ENCODE peak calls at places on chromosome 19, in four cellular contexts. I, N, R and V are unnamed samples.

GRCh38 chr19:39375929-39376328 is 15.0 kb downstream of the PAF1 start:
- DNase-seq in I (no peak), N (no peak), R (no peak), V (no peak)

GRCh38 chr19:17777840-17778620 is 16.9 kb upstream of the B3GNT3 start:
- DNase-seq in I (peak; percentile 81), N (peak; percentile 69), R (no peak), V (peak; percentile 16)

GRCh38 chr19:53612762-53613526 is 18.9 kb upstream of the DPRX start:
- DNase-seq in I (no peak), N (no peak), R (no peak), V (no peak)

GRCh38 chr19:7125221-7125620 is 55.7 kb downstream of the ZNF557 start:
- DNase-seq in I (no peak), N (no peak), R (no peak), V (no peak)

GRCh38 chr19:50516456-50516855 is 2.7 kb upstream of the ASPDH start:
- DNase-seq in I (no peak), N (no peak), R (no peak), V (no peak)

GRCh38 chr19:1206733-1207301 is 1.2 kb downstream of the STK11 start:
- DNase-seq in I (no peak), N (peak; percentile 47), R (no peak), V (no peak)

GRCh38 chr19:56015756-56016155 is 29.2 kb downstream of the NLRP5 start:
- DNase-seq in I (no peak), N (no peak), R (no peak), V (no peak)

GRCh38 chr19:33231511-33231910 is 5.9 kb upstream of the SLC7A10 start:
- DNase-seq in I (no peak), N (no peak), R (no peak), V (no peak)

GRCh38 chr19:6963937-6964336 is 57.3 kb downstream of the MBD3L2B start:
- DNase-seq in I (no peak), N (peak; percentile 64), R (no peak), V (no peak)

GRCh38 chr19:16627194-16627927 is 643 bp downstream of the MED26 start:
- DNase-seq in I (no peak), N (peak; percentile 11), R (no peak), V (no peak)

GRCh38 chr19:20243629-20244028 is 76.6 kb downstream of the ZNF486 start:
- DNase-seq in I (no peak), N (no peak), R (no peak), V (no peak)

GRCh38 chr19:18718015-18718526 is 34.6 kb downstream of the CRTC1 start:
- DNase-seq in I (no peak), N (no peak), R (no peak), V (no peak)

GRCh38 chr19:15265849-15266248 is 33.6 kb upstream of the EPHX3 start:
- DNase-seq in I (peak; percentile 93), N (no peak), R (peak; percentile 60), V (peak; percentile 93)